ENCODE peak calls at places on chromosomes 16 and 17, in five cellular contexts. I, T, W, O and A are unnamed samples.

GRCh38 chr17:57995076-57995956 is 7.3 kb upstream of the VEZF1 start:
- DNase-seq in I (peak; percentile 95), T (peak; percentile 77), W (peak; percentile 50), O (peak; percentile 60), A (peak; percentile 9)

GRCh38 chr17:71378741-71379140 is 742.1 kb upstream of the SOX9 start:
- DNase-seq in I (no peak), T (no peak), W (no peak), O (no peak), A (no peak)

GRCh38 chr17:42512733-42513251 is 23.2 kb upstream of the NAGLU start:
- DNase-seq in I (no peak), T (no peak), W (no peak), O (no peak), A (no peak)

GRCh38 chr17:10046786-10047609 is 141.9 kb upstream of the RCVRN start:
- DNase-seq in I (no peak), T (no peak), W (no peak), O (no peak), A (no peak)

GRCh38 chr16:11538880-11539279 is 47.8 kb downstream of the LITAF start:
- DNase-seq in I (no peak), T (no peak), W (no peak), O (no peak), A (no peak)

GRCh38 chr17:11459780-11460426 is 138.4 kb upstream of the DNAH9 start:
- DNase-seq in I (no peak), T (no peak), W (no peak), O (no peak), A (no peak)

GRCh38 chr17:4634981-4635380 is 6.5 kb downstream of the ALOX15 start:
- DNase-seq in I (no peak), T (no peak), W (no peak), O (no peak), A (no peak)

GRCh38 chr16:76676356-76676755 is 399.2 kb downstream of the CNTNAP4 start:
- DNase-seq in I (no peak), T (no peak), W (no peak), O (no peak), A (no peak)

GRCh38 chr17:61593404-61593803 is 2.4 kb upstream of the NACA2 start:
- DNase-seq in I (no peak), T (no peak), W (no peak), O (no peak), A (no peak)

GRCh38 chr17:67050066-67050465 is 5.7 kb downstream of the CACNG1 start:
- DNase-seq in I (no peak), T (no peak), W (no peak), O (no peak), A (no peak)

GRCh38 chr17:5329784-5330557 is 47.9 kb downstream of the RABEP1 start:
- DNase-seq in I (no peak), T (peak; percentile 21), W (no peak), O (no peak), A (no peak)

GRCh38 chr17:39018267-39019134 is 51.3 kb upstream of the FBXO47 start:
- DNase-seq in I (no peak), T (peak; percentile 53), W (no peak), O (no peak), A (no peak)

GRCh38 chr17:82780195-82780594 is 28.3 kb downstream of the TBCD start:
- DNase-seq in I (no peak), T (no peak), W (no peak), O (no peak), A (no peak)

GRCh38 chr17:5545051-5545987 is 39.0 kb downstream of the NLRP1 start:
- DNase-seq in I (no peak), T (no peak), W (no peak), O (no peak), A (no peak)

GRCh38 chr16:8571061-8571596 is 19.2 kb downstream of the TMEM114 start:
- DNase-seq in I (no peak), T (no peak), W (no peak), O (no peak), A (no peak)

GRCh38 chr16:85715169-85716015 is 26.6 kb upstream of the GINS2 start:
- DNase-seq in I (no peak), T (no peak), W (no peak), O (no peak), A (no peak)

GRCh38 chr17:81518113-81518784 is 5.7 kb upstream of the ACTG1 start:
- DNase-seq in I (no peak), T (peak; percentile 40), W (no peak), O (no peak), A (no peak)

GRCh38 chr17:81518785-81519283 is 6.2 kb upstream of the ACTG1 start:
- DNase-seq in I (peak; percentile 55), T (peak; percentile 63), W (peak; percentile 69), O (peak; percentile 38), A (no peak)

GRCh38 chr17:81517009-81517338 is 4.4 kb upstream of the ACTG1 start:
- DNase-seq in I (no peak), T (no peak), W (no peak), O (no peak), A (no peak)

GRCh38 chr17:81516439-81516838 is 3.8 kb upstream of the ACTG1 start:
- DNase-seq in I (no peak), T (no peak), W (no peak), O (no peak), A (no peak)

DNA sequence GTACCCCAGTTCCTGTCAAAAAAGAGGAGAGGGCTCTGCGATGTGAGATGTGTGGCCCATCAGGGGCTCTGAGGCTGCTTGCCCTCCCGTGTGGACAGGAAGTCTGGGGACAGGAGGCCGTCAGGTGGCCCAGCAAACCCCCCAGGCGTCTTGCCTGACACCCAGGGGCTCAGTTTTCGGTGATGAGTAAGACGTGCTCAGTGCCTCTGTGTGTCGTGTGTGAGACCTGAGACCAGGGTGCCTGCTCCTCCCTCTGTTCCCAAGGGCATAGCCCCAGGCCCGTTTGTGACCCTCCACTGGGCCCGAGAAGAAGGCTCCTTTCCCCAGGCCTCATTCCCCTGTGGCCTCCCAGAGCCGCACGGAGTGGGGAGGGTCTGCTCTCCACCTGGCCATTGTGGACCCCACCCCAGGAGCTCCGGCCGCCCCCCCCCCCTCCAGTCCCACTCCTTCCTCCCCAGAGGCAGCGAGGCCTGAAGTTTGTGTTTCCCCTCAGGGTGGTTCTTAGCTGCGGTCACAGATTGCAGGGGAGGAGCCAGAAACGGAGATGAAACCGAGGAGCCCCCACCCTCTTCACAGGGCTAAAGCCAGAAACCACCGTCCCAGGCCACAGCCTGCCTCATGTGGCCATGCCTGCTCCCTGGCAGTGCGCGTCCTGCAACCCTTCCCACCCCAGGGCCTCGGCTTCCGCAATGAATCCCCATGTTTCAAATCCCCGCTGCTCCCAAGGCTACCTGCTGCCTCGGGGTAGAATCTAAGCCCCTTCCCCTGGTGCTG is 4.9 kb upstream of the ACTG1 start:
- DNase-seq in I (no peak), T (peak; percentile 94), W (no peak), O (no peak), A (no peak)
- H3K4me3 ChIP-seq in I (no peak overlapping the region), T (peak overlapping the region; percentile 90), W (no peak overlapping the region), O (peak overlapping the region; percentile 99), A (peak overlapping the region; percentile 99)

DNA sequence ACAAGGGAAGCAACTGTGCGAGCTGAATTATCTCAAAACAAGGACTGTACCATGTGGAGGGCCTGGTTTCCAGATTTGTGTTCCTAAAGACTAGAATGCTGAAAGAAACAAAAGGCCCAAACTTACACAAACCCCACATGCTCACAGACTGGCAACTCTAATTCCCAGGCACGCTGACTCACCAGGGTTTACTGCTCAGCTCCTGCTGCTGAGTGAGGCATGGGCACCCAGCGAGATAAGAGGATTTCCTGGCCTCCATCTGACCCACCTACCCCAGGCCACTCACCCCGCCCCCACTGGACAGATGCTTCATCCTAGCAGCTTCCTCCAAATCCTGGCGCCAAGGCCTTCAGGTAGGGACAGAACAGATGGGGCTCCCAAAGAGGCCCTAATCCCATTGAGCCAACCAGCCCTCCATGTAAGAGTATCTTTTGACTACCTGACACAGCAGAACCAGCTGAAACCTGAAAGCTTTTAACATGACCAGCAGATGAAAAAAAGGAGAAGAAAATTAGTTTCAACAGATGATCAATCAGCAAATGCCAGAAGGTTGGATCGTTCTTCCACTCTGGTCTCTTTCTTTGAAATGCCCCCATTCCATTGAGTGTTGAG is 33.9 kb downstream of the DCUN1D3 start:
- DNase-seq in I (peak; percentile 76), T (no peak), W (peak; percentile 54), O (peak; percentile 38), A (peak; percentile 66)
- H3K27ac ChIP-seq in I (peak overlapping the region; percentile 94), T (no peak overlapping the region), W (peak overlapping the region; percentile 13), O (peak overlapping the region; percentile 71), A (peak overlapping the region; percentile 88)

GRCh38 chr16:73217654-73218053 is 169.7 kb upstream of the ZFHX3 start:
- DNase-seq in I (no peak), T (no peak), W (no peak), O (no peak), A (no peak)
- TF ChIP-seq CTCF in I (peak; percentile 28), T (peak; percentile 43), W (peak; percentile 2), O (peak; percentile 18), A (no peak)

DNA sequence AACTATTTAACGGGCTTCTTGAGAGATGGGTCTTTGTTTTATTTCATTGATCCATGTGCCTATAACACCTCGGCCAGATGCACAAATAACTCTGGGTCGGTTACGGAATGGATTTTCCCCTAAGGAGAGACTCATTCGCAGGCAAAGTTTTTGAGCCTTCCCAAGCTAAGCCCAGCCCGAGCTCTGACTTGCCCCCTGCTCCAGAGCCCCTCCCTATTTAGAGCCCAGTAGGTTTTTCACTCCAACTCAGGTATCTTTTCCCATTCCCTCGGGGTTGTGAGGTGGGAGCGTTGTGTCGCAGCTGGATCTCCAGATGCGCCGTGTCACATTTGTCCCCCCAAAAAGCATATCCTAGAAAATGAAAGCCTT is 812 bp upstream of the MYOCD start:
- DNase-seq in I (no peak), T (no peak), W (no peak), O (no peak), A (no peak)
- H3K4me3 ChIP-seq in I (peak overlapping the region; percentile 60), T (no peak overlapping the region), W (no peak overlapping the region), O (peak overlapping the region; percentile 85), A (peak overlapping the region; percentile 81)

GRCh38 chr17:17035920-17036319 is 6.3 kb upstream of the MPRIP start:
- DNase-seq in I (no peak), T (no peak), W (no peak), O (no peak), A (no peak)
- H3K27ac ChIP-seq in I (peak overlapping the region; percentile 58), T (no peak overlapping the region), W (no peak overlapping the region), O (peak overlapping the region; percentile 86), A (peak overlapping the region; percentile 91)

GRCh38 chr17:63024201-63024600 is 58.2 kb downstream of the TANC2 start:
- DNase-seq in I (no peak), T (no peak), W (no peak), O (no peak), A (no peak)

GRCh38 chr17:63019138-63019873 is 53.3 kb downstream of the TANC2 start:
- DNase-seq in I (no peak), T (no peak), W (no peak), O (no peak), A (no peak)

GRCh38 chr17:63024716-63025115 is 58.7 kb downstream of the TANC2 start:
- DNase-seq in I (no peak), T (no peak), W (no peak), O (no peak), A (no peak)

GRCh38 chr17:63022567-63022966 is 56.5 kb downstream of the TANC2 start:
- DNase-seq in I (no peak), T (no peak), W (no peak), O (no peak), A (no peak)

DNA sequence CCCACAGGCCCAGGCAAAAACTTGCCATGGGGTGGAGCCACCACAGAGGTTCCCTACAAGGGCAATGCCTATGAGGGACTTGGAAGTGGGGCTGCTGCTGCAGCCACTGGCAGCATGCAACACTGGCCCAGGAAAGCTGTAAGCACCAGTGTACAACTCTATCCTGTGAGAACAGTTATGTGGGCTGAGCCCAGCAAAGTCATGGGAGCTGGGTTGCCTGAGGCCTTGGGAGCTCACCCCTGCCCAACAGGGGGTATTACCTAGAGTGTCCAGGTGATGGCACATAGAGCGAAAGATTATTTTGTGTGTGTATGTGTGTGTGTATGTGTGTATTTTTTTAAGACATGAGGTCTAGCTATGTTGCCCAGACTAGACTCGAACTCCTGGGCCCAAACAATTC is 57.0 kb downstream of the TANC2 start:
- DNase-seq in I (no peak), T (no peak), W (no peak), O (no peak), A (no peak)
- TF ChIP-seq CTCF in I (no peak), T (no peak), W (no peak), O (no peak), A (no peak)